ENCODE peak calls at places on chromosomes 13 and 19, in seven cellular contexts. L is body of pancreas; K is A549; Z is brain microvascular endothelial cell; X is sigmoid colon; E is keratinocyte; S is CD4-positive, alpha-beta T cell. W is an unnamed sample.

GRCh38 chr19:14023404-14024235 is 4.3 kb upstream of the RLN3 start:
- DNase-seq in L (peak), K (peak), Z (peak), X (no peak), E (no peak), S (no peak), W (no peak)

GRCh38 chr19:18541992-18542935 is 1.1 kb downstream of the FKBP8 start:
- DNase-seq in L (no peak), K (no peak), Z (no peak), X (no peak), E (no peak), S (no peak), W (no peak)

GRCh38 chr13:109251958-109252357 is 534.4 kb downstream of the IRS2 start:
- DNase-seq in L (no peak), K (no peak), Z (no peak), X (no peak), E (no peak), S (no peak), W (no peak)

GRCh38 chr13:109140777-109141354 is 511.5 kb downstream of the MYO16 start:
- DNase-seq in L (no peak), K (no peak), Z (no peak), X (no peak), E (no peak), S (no peak), W (no peak)

GRCh38 chr19:56076413-56076998 is 44.6 kb downstream of the ZNF787 start:
- DNase-seq in L (peak), K (peak), Z (peak), X (no peak), E (no peak), S (no peak), W (peak)

GRCh38 chr13:94534171-94534570 is 54.7 kb upstream of the DCT start:
- DNase-seq in L (no peak), K (no peak), Z (no peak), X (no peak), E (no peak), S (no peak), W (no peak)

GRCh38 chr19:7605490-7606222 is 10.0 kb downstream of the CAMSAP3 start:
- DNase-seq in L (no peak), K (no peak), Z (no peak), X (no peak), E (no peak), S (no peak), W (no peak)

GRCh38 chr13:98275711-98276171 is 98.7 kb upstream of the RNF113B start:
- DNase-seq in L (no peak), K (no peak), Z (no peak), X (no peak), E (no peak), S (no peak), W (no peak)

GRCh38 chr13:43894438-43894837 is 14.7 kb downstream of the LACC1 start:
- DNase-seq in L (no peak), K (no peak), Z (no peak), X (no peak), E (no peak), S (no peak), W (no peak)

GRCh38 chr13:95005300-95005699 is 293.0 kb upstream of the SOX21 start:
- DNase-seq in L (no peak), K (no peak), Z (no peak), X (no peak), E (no peak), S (no peak), W (no peak)

GRCh38 chr19:20787766-20788165 is 11.7 kb downstream of the ZNF66 start:
- DNase-seq in L (no peak), K (no peak), Z (no peak), X (no peak), E (no peak), S (no peak), W (no peak)

GRCh38 chr19:47445527-47445926 is 26.2 kb downstream of the SLC8A2 start:
- DNase-seq in L (no peak), K (no peak), Z (no peak), X (no peak), E (no peak), S (no peak), W (no peak)

GRCh38 chr19:32976223-32976805 is 4.3 kb downstream of the FAAP24 start:
- DNase-seq in L (peak), K (peak), Z (peak), X (peak), E (no peak), S (peak), W (no peak)

GRCh38 chr19:8158411-8159074 is 9.2 kb upstream of the FBN3 start:
- DNase-seq in L (peak), K (peak), Z (peak), X (peak), E (no peak), S (peak), W (peak)

GRCh38 chr13:42040730-42041016 is 7.8 kb upstream of the DGKH start:
- DNase-seq in L (no peak), K (no peak), Z (no peak), X (no peak), E (no peak), S (no peak), W (no peak)

GRCh38 chr13:39297664-39298171 is 259.5 kb downstream of the NHLRC3 start:
- DNase-seq in L (no peak), K (no peak), Z (peak), X (no peak), E (no peak), S (no peak), W (no peak)

GRCh38 chr13:58855283-58855682 is 1223.7 kb downstream of the PCDH17 start:
- DNase-seq in L (no peak), K (no peak), Z (peak), X (no peak), E (no peak), S (no peak), W (no peak)

GRCh38 chr19:4966591-4966990 is 2.3 kb upstream of the KDM4B start:
- DNase-seq in L (no peak), K (no peak), Z (no peak), X (no peak), E (no peak), S (no peak), W (no peak)

GRCh38 chr19:45508931-45509691 is 1.8 kb downstream of the VASP start:
- DNase-seq in L (peak), K (peak), Z (peak), X (peak), E (no peak), S (no peak), W (no peak)

GRCh38 chr13:90918551-90918950 is 428.9 kb upstream of the MIR17HG start:
- DNase-seq in L (no peak), K (no peak), Z (no peak), X (no peak), E (no peak), S (no peak), W (no peak)

GRCh38 chr19:5450482-5450881 is 4.7 kb upstream of the ZNRF4 start:
- DNase-seq in L (no peak), K (no peak), Z (no peak), X (no peak), E (no peak), S (no peak), W (no peak)

GRCh38 chr19:18848860-18849661 is 17.3 kb downstream of the UPF1 start:
- DNase-seq in L (no peak), K (no peak), Z (peak), X (peak), E (no peak), S (no peak), W (no peak)

GRCh38 chr19:18815673-18816072 is 16.1 kb upstream of the UPF1 start:
- DNase-seq in L (no peak), K (no peak), Z (peak), X (no peak), E (no peak), S (no peak), W (no peak)

GRCh38 chr13:37709318-37709717 is 110.8 kb upstream of the POSTN start:
- DNase-seq in L (no peak), K (no peak), Z (no peak), X (no peak), E (no peak), S (no peak), W (no peak)
- H3K27ac ChIP-seq in L (no peak), K (no peak), Z (peak), X (no peak), E (no peak), S (no peak), W (no peak)

GRCh38 chr19:58401825-58402433 is 6.5 kb downstream of the RNF225 start:
- DNase-seq in L (no peak), K (no peak), Z (no peak), X (peak), E (no peak), S (no peak), W (no peak)

GRCh38 chr19:58398545-58398944 is 3.1 kb downstream of the RNF225 start:
- DNase-seq in L (no peak), K (no peak), Z (no peak), X (peak), E (no peak), S (no peak), W (no peak)

GRCh38 chr19:58399903-58400637 is 4.6 kb downstream of the RNF225 start:
- DNase-seq in L (no peak), K (no peak), Z (no peak), X (peak), E (no peak), S (no peak), W (no peak)

GRCh38 chr19:58400916-58401824 is 5.7 kb downstream of the RNF225 start:
- DNase-seq in L (peak), K (peak), Z (peak), X (peak), E (peak), S (peak), W (peak)

DNA sequence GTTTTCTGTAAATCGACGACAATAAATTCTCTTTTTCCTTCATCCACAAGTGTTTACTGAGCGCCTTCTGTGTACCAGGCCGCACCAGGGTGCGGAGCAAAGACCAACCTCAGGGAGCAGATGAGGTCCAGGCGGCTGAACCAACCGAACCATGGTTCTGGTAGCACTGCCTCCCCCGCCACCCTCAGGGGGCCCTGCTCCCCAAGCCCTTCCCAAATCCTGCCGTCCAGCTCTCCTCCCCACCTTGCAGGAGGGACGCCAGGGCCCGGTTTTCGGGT is 5.1 kb downstream of the RNF225 start:
- DNase-seq in L (no peak), K (no peak), Z (no peak), X (no peak), E (no peak), S (no peak), W (no peak)
- H3K27ac ChIP-seq in L (no peak), K (peak), Z (no peak), X (peak), E (no peak), S (no peak), W (peak)

DNA sequence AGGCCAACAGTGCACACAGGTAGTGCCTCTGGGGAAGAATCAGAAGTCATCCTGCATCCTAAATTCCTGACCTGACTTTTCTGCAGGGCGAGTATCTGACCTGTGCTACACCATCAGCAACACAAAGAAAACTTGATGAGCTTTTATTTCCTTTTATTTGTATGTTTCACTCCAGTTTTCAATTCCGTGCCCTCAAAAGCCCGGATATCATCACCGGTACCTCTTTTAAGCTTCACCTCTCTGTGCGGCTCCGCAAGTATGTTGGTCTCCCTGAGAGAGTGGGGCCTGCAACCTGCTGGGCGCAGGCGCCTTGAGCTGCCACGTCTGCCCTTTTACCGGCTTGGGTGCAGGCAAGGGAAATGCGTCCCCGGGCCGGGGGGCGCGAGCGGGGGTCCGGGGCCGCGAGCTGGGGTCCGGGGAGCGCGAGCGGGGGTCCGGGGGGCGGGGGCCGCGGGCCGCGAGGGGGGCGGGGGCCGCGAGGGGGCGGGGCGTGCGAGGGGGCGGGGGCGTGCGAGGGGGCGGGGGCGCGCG is 4.3 kb upstream of the DUXA start:
- DNase-seq in L (peak), K (peak), Z (peak), X (peak), E (no peak), S (peak), W (no peak)
- H3K27ac ChIP-seq in L (peak), K (no peak), Z (no peak), X (peak), E (no peak), S (no peak), W (no peak)

DNA sequence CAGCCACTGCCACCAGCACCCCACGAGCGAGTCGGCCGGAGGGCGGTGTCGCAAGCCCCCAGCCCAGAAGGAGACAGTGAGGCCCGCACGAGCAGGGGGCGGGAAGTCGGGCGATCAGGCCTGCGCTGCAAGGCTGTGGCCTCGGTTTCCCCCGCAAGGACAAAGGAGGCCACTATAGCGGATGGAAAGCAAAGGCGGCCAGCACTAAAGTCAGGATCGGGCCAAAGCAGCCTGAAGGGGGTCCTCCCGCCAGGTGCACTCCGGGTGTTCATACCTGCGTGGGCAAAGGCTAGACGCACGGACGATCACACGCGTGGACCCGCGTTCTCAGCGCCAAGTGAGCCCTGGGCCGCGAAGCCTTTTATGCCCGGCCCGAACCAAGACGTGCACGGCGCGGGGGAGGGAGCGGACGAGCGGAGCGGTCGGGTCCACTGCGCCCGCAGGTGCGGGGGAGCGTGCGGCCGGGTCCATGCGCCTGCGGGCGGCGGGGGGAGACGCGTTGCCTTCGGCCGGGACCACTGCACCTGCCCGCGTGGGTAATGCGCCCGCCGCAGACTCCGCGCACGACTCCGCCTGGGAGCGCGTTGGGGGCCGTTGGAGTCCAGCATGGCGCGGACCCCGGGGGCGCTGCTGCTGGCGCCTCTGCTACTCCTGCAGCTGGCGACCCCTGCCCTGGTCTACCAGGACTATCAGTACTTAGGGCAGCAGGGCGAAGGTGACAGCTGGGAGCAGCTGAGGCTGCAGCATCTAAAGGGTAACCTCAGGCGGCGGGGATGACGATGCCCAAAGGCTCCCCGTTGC is at the start of the genes PRDX2 and THSD8:
- DNase-seq in L (peak), K (no peak), Z (no peak), X (peak), E (no peak), S (peak), W (no peak)
- H3K27ac ChIP-seq in L (peak), K (no peak), Z (no peak), X (peak), E (peak), S (peak), W (no peak)

GRCh38 chr19:35856001-35856400 is 710 bp upstream of the KIRREL2 start:
- DNase-seq in L (peak), K (no peak), Z (no peak), X (no peak), E (no peak), S (no peak), W (no peak)

GRCh38 chr19:35851213-35852028 is 883 bp downstream of the NPHS1 start:
- DNase-seq in L (peak), K (no peak), Z (no peak), X (no peak), E (no peak), S (no peak), W (no peak)

GRCh38 chr19:35852029-35852780 is at the start of gene NPHS1:
- DNase-seq in L (no peak), K (no peak), Z (no peak), X (no peak), E (no peak), S (no peak), W (no peak)

GRCh38 chr19:35856546-35857149 is at the start of gene KIRREL2:
- DNase-seq in L (peak), K (peak), Z (no peak), X (no peak), E (no peak), S (no peak), W (no peak)

DNA sequence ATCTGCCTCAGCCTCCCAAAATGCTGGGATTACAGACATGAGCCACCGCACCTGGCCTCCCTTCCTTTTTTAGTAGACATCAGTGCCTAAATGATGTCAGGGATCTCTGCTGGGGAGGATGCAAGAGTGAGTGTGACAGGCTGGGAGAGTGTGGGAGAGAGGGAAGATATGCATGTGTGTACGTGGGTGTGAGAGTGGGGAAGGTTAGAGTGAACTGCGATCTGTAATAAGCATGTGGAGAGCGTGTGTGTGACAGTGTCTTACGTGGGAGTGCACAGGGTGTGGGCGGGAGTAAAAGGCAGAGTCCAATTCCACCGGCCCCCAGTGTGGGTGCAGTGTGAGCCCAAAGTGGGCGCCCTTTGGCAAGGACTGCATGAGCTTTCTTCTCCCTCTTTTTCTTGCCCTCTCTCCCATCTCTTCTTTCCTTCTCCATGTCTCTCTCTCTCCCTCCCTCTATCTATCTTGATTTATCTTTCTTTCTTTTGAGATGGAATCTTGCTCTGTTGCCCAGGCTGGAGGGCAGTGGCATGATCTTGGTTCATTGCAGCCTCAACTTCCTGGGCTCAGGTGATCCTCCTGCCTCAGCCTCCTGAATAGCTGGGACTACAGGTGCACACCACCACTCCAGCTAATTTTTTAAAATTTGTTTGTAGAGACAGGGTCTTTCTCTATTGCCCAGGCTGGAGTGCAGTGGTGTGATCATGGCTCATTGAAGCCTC is 893 bp upstream of the NPHS1 start:
- DNase-seq in L (no peak), K (no peak), Z (no peak), X (no peak), E (no peak), S (no peak), W (no peak)
- H3K27ac ChIP-seq in L (no peak), K (no peak), Z (no peak), X (no peak), E (no peak), S (no peak), W (no peak)

GRCh38 chr19:3608750-3609322 is 2.2 kb upstream of the TBXA2R start:
- DNase-seq in L (no peak), K (no peak), Z (peak), X (no peak), E (no peak), S (no peak), W (no peak)
- H3K27ac ChIP-seq in L (no peak), K (no peak), Z (no peak), X (no peak), E (no peak), S (no peak), W (no peak)

GRCh38 chr13:33626407-33626806 is 191.5 kb upstream of the RFC3 start:
- DNase-seq in L (no peak), K (no peak), Z (no peak), X (no peak), E (no peak), S (no peak), W (no peak)
- H3K27ac ChIP-seq in L (no peak), K (no peak), Z (no peak), X (no peak), E (no peak), S (no peak), W (no peak)

W was measured in AG04450.